ENCODE peak calls at places on chromosome 1, in nine cellular contexts. T is upper lobe of right lung; V is GM10248; W is myocyte; B is EL; H is activated naive CD4-positive, alpha-beta T cell; L is GM23338; Q is aorta; N is COR-L47. F is an unnamed sample.

GRCh38 chr1:46288485-46289133 is 14.8 kb downstream of the LRRC41 start:
- DNase-seq in T (no peak), V (no peak), W (peak; percentile 35), B (peak; percentile 71), H (no peak), L (peak; percentile 17), Q (no peak), N (no peak), F (no peak)

GRCh38 chr1:30878559-30878958 is 30.0 kb downstream of the SDC3 start:
- DNase-seq in T (no peak), V (no peak), W (no peak), B (no peak), H (no peak), L (no peak), Q (no peak), N (no peak), F (no peak)

GRCh38 chr1:37143818-37144217 is 109.5 kb upstream of the GRIK3 start:
- DNase-seq in T (no peak), V (no peak), W (no peak), B (no peak), H (no peak), L (peak; percentile 70), Q (no peak), N (no peak), F (no peak)

GRCh38 chr1:214518387-214518786 is 33.0 kb downstream of the PTPN14 start:
- DNase-seq in T (no peak), V (no peak), W (no peak), B (peak; percentile 69), H (no peak), L (no peak), Q (no peak), N (no peak), F (peak; percentile 29)

GRCh38 chr1:152866321-152866720 is 6.5 kb downstream of the LCE7A start:
- DNase-seq in T (no peak), V (no peak), W (no peak), B (no peak), H (no peak), L (no peak), Q (no peak), N (no peak), F (no peak)

GRCh38 chr1:44628962-44629756 is 45.1 kb downstream of the TMEM53 start:
- DNase-seq in T (no peak), V (no peak), W (peak; percentile 53), B (peak; percentile 98), H (no peak), L (no peak), Q (no peak), N (no peak), F (no peak)

GRCh38 chr1:94522304-94522703 is 19.3 kb downstream of the F3 start:
- DNase-seq in T (no peak), V (peak; percentile 5), W (peak; percentile 65), B (peak; percentile 66), H (no peak), L (peak; percentile 78), Q (no peak), N (peak; percentile 41), F (peak; percentile 64)

GRCh38 chr1:3695326-3696217 is 43.3 kb downstream of the TP73 start:
- DNase-seq in T (peak; percentile 77), V (peak; percentile 79), W (no peak), B (peak; percentile 41), H (no peak), L (peak; percentile 91), Q (no peak), N (no peak), F (no peak)